ENCODE peak calls at places on chromosomes 6 and 20, in five cellular contexts. Q is ELR, H is GM23338, A is T-helper 9 cell, T is EL. M is an unnamed sample.

GRCh38 chr20:43349841-43350240 is 107.9 kb upstream of the SRSF6 start:
- DNase-seq in Q (no peak), T (no peak), A (no peak), H (no peak), M (no peak)

GRCh38 chr6:53805725-53806124 is 10.9 kb downstream of the LRRC1 start:
- DNase-seq in T (no peak), A (no peak), H (no peak), Q (no peak), M (no peak)

GRCh38 chr6:7910654-7911344 is at the start of gene TXNDC5:
- DNase-seq in T (peak; percentile 77), A (peak; percentile 59), Q (peak; percentile 75), H (peak; percentile 82), M (peak; percentile 93)

GRCh38 chr6:48135352-48136084 is 24.5 kb upstream of the PTCHD4 start:
- DNase-seq in H (no peak), T (peak; percentile 64), Q (peak; percentile 78), A (no peak), M (no peak)

GRCh38 chr6:41469951-41470340 is 76.2 kb upstream of the FOXP4 start:
- DNase-seq in Q (peak; percentile 36), T (peak; percentile 41), H (peak; percentile 79), A (no peak), M (peak; percentile 73)

GRCh38 chr6:33197431-33198048 is 2.9 kb downstream of the RXRB start:
- DNase-seq in H (peak; percentile 90), A (no peak), Q (peak; percentile 79), T (peak; percentile 67), M (peak; percentile 77)

GRCh38 chr6:4280721-4281120 is 145.3 kb upstream of the ECI2 start:
- DNase-seq in T (peak; percentile 94), A (no peak), Q (peak; percentile 89), H (no peak), M (no peak)

GRCh38 chr6:3363296-3364025 is 93.4 kb downstream of the SLC22A23 start:
- DNase-seq in T (no peak), H (no peak), A (no peak), Q (no peak), M (peak; percentile 90)

GRCh38 chr6:44456966-44457292 is 69.4 kb downstream of the CDC5L start:
- DNase-seq in H (no peak), A (no peak), Q (no peak), T (no peak), M (no peak)

GRCh38 chr6:36765190-36765941 is 67.7 kb downstream of the RAB44 start:
- DNase-seq in A (no peak), Q (no peak), T (no peak), H (no peak), M (no peak)

GRCh38 chr20:46004813-46005505 is 3.7 kb upstream of the MMP9 start:
- DNase-seq in A (no peak), H (peak; percentile 89), Q (peak; percentile 39), T (no peak), M (no peak)

GRCh38 chr6:31495580-31495979 is 2.4 kb upstream of the MICB start:
- DNase-seq in A (no peak), Q (peak; percentile 70), H (no peak), T (peak; percentile 78), M (no peak)

GRCh38 chr6:17417817-17418216 is 24.4 kb downstream of the CAP2 start:
- DNase-seq in Q (peak; percentile 95), H (peak; percentile 76), T (peak; percentile 98), A (no peak), M (no peak)

GRCh38 chr6:37007340-37008043 is 2.0 kb downstream of the FGD2 start:
- DNase-seq in H (no peak), Q (no peak), A (no peak), T (no peak), M (peak; percentile 65)

GRCh38 chr6:159887146-159887545 is 3.6 kb upstream of the MAS1 start:
- DNase-seq in Q (no peak), T (no peak), A (no peak), H (no peak), M (no peak)

GRCh38 chr20:20215976-20216727 is 151.8 kb upstream of the INSM1 start:
- DNase-seq in A (no peak), H (no peak), T (no peak), Q (no peak), M (no peak)

GRCh38 chr6:29627762-29628418 is 5.1 kb downstream of the GABBR1 start:
- DNase-seq in T (peak; percentile 93), H (peak; percentile 95), A (peak; percentile 60), Q (peak; percentile 93), M (peak; percentile 78)

GRCh38 chr20:36303020-36303595 is 3.0 kb upstream of the DLGAP4 start:
- DNase-seq in A (no peak), Q (no peak), H (no peak), T (no peak), M (peak; percentile 49)

GRCh38 chr6:139764498-139764986 is 390.1 kb upstream of the CITED2 start:
- DNase-seq in Q (peak; percentile 99), T (peak; percentile 99), A (no peak), H (no peak), M (no peak)

GRCh38 chr6:151109361-151109760 is 130.4 kb upstream of the AKAP12 start:
- DNase-seq in T (no peak), H (no peak), Q (peak; percentile 23), A (no peak), M (no peak)

M was measured in upper lobe of right lung.